ENCODE peak calls at places on chromosomes 2 and 18, in seven cellular contexts. S, X, I, H, U, P and E are unnamed samples.

GRCh38 chr18:26540041-26540628 is 8.2 kb downstream of the KCTD1 start:
- DNase-seq in S (no peak), X (no peak), I (peak), H (peak), U (peak), P (peak), E (no peak)

GRCh38 chr2:223941579-223942277 is 3.4 kb downstream of the WDFY1 start:
- DNase-seq in S (no peak), X (peak), I (peak), H (peak), U (peak), P (peak), E (no peak)

GRCh38 chr2:239548491-239548890 is 147.7 kb upstream of the HDAC4 start:
- DNase-seq in S (no peak), X (no peak), I (no peak), H (no peak), U (no peak), P (no peak), E (no peak)

GRCh38 chr18:35811896-35812295 is 160.6 kb upstream of the RMP24 start:
- DNase-seq in S (no peak), X (no peak), I (no peak), H (no peak), U (no peak), P (no peak), E (no peak)

GRCh38 chr2:214699236-214699635 is 110.2 kb downstream of the BARD1 start:
- DNase-seq in S (no peak), X (no peak), I (no peak), H (no peak), U (no peak), P (no peak), E (no peak)

GRCh38 chr18:51890762-51891161 is 449.2 kb upstream of the DCC start:
- DNase-seq in S (peak), X (peak), I (no peak), H (peak), U (peak), P (no peak), E (no peak)

GRCh38 chr2:100902833-100903405 is 83.0 kb downstream of the NPAS2 start:
- DNase-seq in S (no peak), X (peak), I (peak), H (peak), U (peak), P (peak), E (no peak)

GRCh38 chr2:155442755-155443372 is 744.4 kb downstream of the KCNJ3 start:
- DNase-seq in S (no peak), X (peak), I (no peak), H (no peak), U (no peak), P (no peak), E (no peak)

GRCh38 chr2:176106636-176107539 is at the start of gene HOXD11:
- DNase-seq in S (no peak), X (no peak), I (no peak), H (peak), U (no peak), P (peak), E (no peak)

GRCh38 chr2:235267251-235267650 is 226.6 kb upstream of the AGAP1 start:
- DNase-seq in S (no peak), X (peak), I (peak), H (peak), U (peak), P (peak), E (no peak)

GRCh38 chr2:61536086-61536722 is 2.0 kb downstream of the XPO1 start:
- DNase-seq in S (no peak), X (peak), I (peak), H (peak), U (no peak), P (peak), E (no peak)

GRCh38 chr18:44179693-44180092 is 501.0 kb upstream of the SETBP1 start:
- DNase-seq in S (no peak), X (no peak), I (no peak), H (no peak), U (no peak), P (no peak), E (no peak)

GRCh38 chr2:190481339-190481738 is 53.2 kb downstream of the NEMP2 start:
- DNase-seq in S (no peak), X (no peak), I (no peak), H (no peak), U (no peak), P (no peak), E (no peak)

GRCh38 chr2:190482441-190482840 is 52.1 kb downstream of the NEMP2 start:
- DNase-seq in S (no peak), X (peak), I (peak), H (no peak), U (peak), P (peak), E (no peak)

GRCh38 chr2:190478572-190478971 is 56.0 kb downstream of the NEMP2 start:
- DNase-seq in S (no peak), X (no peak), I (no peak), H (no peak), U (no peak), P (no peak), E (no peak)

DNA sequence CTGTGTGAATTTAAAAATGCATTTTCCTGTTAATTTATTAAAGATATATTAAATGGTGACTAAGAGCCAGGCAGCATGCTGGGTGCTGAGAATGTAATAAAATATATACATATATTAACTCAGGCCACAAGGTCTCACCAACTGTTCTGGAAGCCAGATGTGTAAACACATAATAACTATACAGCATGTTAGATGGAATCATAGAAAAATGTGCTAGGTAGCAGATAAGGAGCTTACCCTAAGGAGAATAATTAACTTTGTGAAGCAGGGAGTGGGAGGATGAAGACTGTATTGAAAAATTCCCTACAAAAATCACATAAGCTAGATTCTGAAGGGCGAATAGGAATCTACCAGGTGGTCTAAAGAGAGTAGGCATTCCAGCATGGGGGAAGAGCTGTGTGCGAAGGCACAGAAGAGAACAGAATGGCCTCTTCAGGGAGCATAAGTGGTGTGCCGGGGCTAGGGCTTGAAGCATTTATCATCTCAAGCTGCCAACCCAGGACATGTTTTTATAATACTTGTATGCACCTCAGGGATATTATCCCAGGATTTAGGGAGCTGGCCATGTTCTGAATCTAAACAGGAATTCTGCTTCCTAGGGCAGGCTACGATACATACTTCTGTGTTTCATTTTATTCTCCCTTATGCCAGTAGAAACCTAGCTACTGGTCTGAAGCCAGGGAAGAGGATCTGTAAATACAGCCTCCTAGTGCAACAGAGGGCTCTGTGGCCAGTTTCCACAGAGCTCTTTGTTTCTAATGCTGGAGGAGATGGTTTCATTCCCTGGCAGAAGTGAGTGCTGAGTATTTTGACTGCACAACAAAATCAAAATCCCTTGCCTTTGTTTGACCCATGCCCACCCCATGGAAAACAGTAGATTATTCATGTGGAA is 56.7 kb downstream of the NEMP2 start:
- DNase-seq in S (no peak), X (peak), I (peak), H (no peak), U (peak), P (peak), E (no peak)
- H3K4me3 ChIP-seq in S (no peak), X (no peak), I (no peak), H (no peak), U (no peak), P (no peak), E (no peak)

DNA sequence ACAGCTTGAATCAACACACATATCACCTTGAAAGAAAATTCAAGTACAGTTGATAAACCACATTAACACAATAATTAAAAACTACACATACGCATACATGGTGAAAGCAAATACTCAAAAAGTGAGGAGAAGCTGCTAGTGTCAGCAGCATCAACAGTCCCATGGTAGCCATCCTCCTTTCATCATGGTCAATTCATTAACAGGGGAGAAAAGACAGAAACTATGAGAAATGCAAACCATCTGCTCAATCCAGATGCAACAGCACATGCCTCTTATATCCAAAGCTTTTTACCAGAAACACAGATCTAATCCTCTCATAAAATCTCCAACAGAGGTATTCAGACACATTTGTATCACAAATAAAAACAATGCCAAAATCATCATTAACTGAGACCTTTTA is 81.9 kb upstream of the CHRNA1 start:
- DNase-seq in S (no peak), X (no peak), I (no peak), H (no peak), U (peak), P (peak), E (no peak)
- H3K4me3 ChIP-seq in S (peak), X (peak), I (peak), H (peak), U (peak), P (peak), E (peak)

GRCh38 chr2:98350411-98350810 is 4.2 kb downstream of the CNGA3 start:
- DNase-seq in S (no peak), X (no peak), I (no peak), H (no peak), U (no peak), P (no peak), E (no peak)

GRCh38 chr2:98343371-98343770 is 2.9 kb upstream of the CNGA3 start:
- DNase-seq in S (no peak), X (no peak), I (no peak), H (no peak), U (no peak), P (no peak), E (no peak)

GRCh38 chr2:98346259-98347236 is at the start of gene CNGA3:
- DNase-seq in S (no peak), X (peak), I (peak), H (peak), U (peak), P (peak), E (no peak)

GRCh38 chr2:98347298-98348065 is 1.2 kb downstream of the CNGA3 start:
- DNase-seq in S (no peak), X (no peak), I (no peak), H (no peak), U (no peak), P (no peak), E (no peak)

DNA sequence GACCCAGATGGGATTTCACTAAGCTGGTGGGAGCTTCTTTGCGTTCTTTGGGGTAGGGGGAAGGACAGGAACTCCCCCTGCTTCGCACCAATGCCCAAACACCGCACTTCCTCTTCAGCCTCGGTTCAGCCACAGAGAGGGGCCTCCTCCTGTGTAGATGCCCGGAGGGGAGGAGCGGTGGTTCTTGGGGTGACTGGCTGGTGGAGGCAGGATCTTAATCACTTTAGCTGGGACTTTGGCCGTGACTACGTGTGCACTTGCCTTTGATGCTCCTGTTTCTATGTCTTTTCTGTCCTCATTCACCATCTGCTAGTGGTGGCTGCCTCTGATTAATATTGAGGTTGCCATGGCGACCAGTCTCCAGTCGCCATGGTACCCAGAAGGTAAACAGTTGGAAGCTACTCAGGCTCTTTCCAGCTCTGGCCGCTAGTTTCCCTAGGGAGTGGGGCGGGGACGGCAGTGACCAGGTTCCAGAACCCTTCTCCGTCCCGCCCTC is 1.9 kb downstream of the CNGA3 start:
- DNase-seq in S (no peak), X (no peak), I (no peak), H (no peak), U (no peak), P (no peak), E (no peak)
- H3K4me3 ChIP-seq in S (no peak), X (no peak), I (no peak), H (no peak), U (no peak), P (no peak), E (no peak)

GRCh38 chr18:2967357-2967756 is 45.6 kb downstream of the LPIN2 start:
- DNase-seq in S (no peak), X (no peak), I (no peak), H (no peak), U (no peak), P (no peak), E (no peak)
- H3K4me3 ChIP-seq in S (no peak), X (no peak), I (no peak), H (no peak), U (no peak), P (no peak), E (no peak)